ENCODE peak calls at places on chromosomes 4 and X, in nine cellular contexts. F is HFFc6; P is stimulated activated CD4-positive, alpha-beta T cell treated with anti-CD3 and anti-CD28 coated beads, Interleukin-15, amount 100 ng/mL, for 24 hours; R is nucleus accumbens; Z is EH; N is activated CD4-positive, alpha-beta T cell treated with anti-CD3 and anti-CD28 coated beads for 48 hours; K is amniotic stem cell; V is renal cortical epithelial cell; Q is DMS 273 treated with DMSO at 0.1 percent for 48 hours. B is an unnamed sample.

GRCh38 chr4:81564025-81564424 is 92.3 kb upstream of the RASGEF1B start:
- DNase-seq in F (no peak), P (no peak), R (no peak), Z (no peak), N (no peak), K (no peak), V (no peak), Q (no peak), B (no peak)

GRCh38 chr4:26909369-26909768 is 48.7 kb downstream of the STIM2 start:
- DNase-seq in F (no peak), P (no peak), R (no peak), Z (no peak), N (no peak), K (no peak), V (no peak), Q (no peak), B (no peak)

GRCh38 chr4:88526221-88526815 is 2.7 kb upstream of the PYURF start:
- DNase-seq in F (peak; percentile 22), P (no peak), R (no peak), Z (peak; percentile 41), N (no peak), K (no peak), V (peak; percentile 45), Q (no peak), B (peak; percentile 30)

GRCh38 chr4:44070843-44071242 is 377.8 kb downstream of the KCTD8 start:
- DNase-seq in F (no peak), P (no peak), R (no peak), Z (no peak), N (no peak), K (no peak), V (no peak), Q (no peak), B (no peak)

GRCh38 chr4:46886711-46887110 is 22.3 kb downstream of the COX7B2 start:
- DNase-seq in F (no peak), P (no peak), R (no peak), Z (no peak), N (no peak), K (no peak), V (peak; percentile 18), Q (no peak), B (peak; percentile 22)

GRCh38 chr4:128287159-128287870 is at the start of gene PGRMC2:
- DNase-seq in F (peak; percentile 17), P (no peak), R (no peak), Z (peak; percentile 53), N (no peak), K (no peak), V (no peak), Q (no peak), B (no peak)

GRCh38 chrX:48972214-48973164 is 845 bp upstream of the KCND1 start:
- DNase-seq in F (peak; percentile 33), P (peak; percentile 49), R (peak; percentile 23), Z (peak; percentile 61), N (peak; percentile 37), K (no peak), V (peak; percentile 33), Q (no peak), B (peak; percentile 42)

GRCh38 chr4:105345358-105345757 is 128.5 kb downstream of the PPA2 start:
- DNase-seq in F (no peak), P (no peak), R (no peak), Z (no peak), N (no peak), K (no peak), V (no peak), Q (no peak), B (no peak)

GRCh38 chrX:16786791-16787735 is 797 bp downstream of the TXLNG start:
- DNase-seq in F (peak; percentile 0), P (peak; percentile 51), R (peak; percentile 42), Z (peak; percentile 9), N (peak; percentile 49), K (no peak), V (no peak), Q (no peak), B (no peak)

GRCh38 chr4:114860791-114861190 is 252.6 kb downstream of the NDST4 start:
- DNase-seq in F (no peak), P (no peak), R (no peak), Z (no peak), N (no peak), K (no peak), V (peak; percentile 76), Q (no peak), B (no peak)

GRCh38 chr4:186643501-186644315 is 79.9 kb downstream of the FAT1 start:
- DNase-seq in F (peak; percentile 66), P (no peak), R (no peak), Z (peak; percentile 66), N (no peak), K (peak; percentile 16), V (peak; percentile 99), Q (no peak), B (peak; percentile 77)

GRCh38 chr4:187184513-187184912 is 460.9 kb upstream of the FAT1 start:
- DNase-seq in F (no peak), P (no peak), R (no peak), Z (no peak), N (no peak), K (no peak), V (peak; percentile 95), Q (no peak), B (no peak)

GRCh38 chr4:156962551-156962974 is 9.0 kb downstream of the PDGFC start:
- DNase-seq in F (peak; percentile 93), P (no peak), R (no peak), Z (peak; percentile 92), N (no peak), K (no peak), V (peak; percentile 90), Q (no peak), B (no peak)

GRCh38 chr4:105135746-105136145 is 10.9 kb upstream of the TET2 start:
- DNase-seq in F (no peak), P (no peak), R (no peak), Z (peak; percentile 51), N (no peak), K (no peak), V (no peak), Q (no peak), B (no peak)

GRCh38 chr4:110091426-110091825 is 107.0 kb downstream of the ELOVL6 start:
- DNase-seq in F (peak; percentile 67), P (no peak), R (no peak), Z (peak; percentile 75), N (no peak), K (no peak), V (peak; percentile 61), Q (no peak), B (peak; percentile 81)

GRCh38 chr4:170589597-170590191 is 499.9 kb upstream of the AADAT start:
- DNase-seq in F (no peak), P (no peak), R (no peak), Z (peak; percentile 10), N (no peak), K (no peak), V (peak; percentile 44), Q (peak; percentile 3), B (peak; percentile 56)

GRCh38 chrX:10110984-10111363 is 45.8 kb upstream of the CLCN4 start:
- DNase-seq in F (no peak), P (peak; percentile 74), R (no peak), Z (peak; percentile 19), N (peak; percentile 73), K (no peak), V (no peak), Q (no peak), B (no peak)

GRCh38 chr4:56247646-56248045 is 139.6 kb downstream of the AASDH start:
- DNase-seq in F (no peak), P (no peak), R (no peak), Z (no peak), N (no peak), K (no peak), V (peak; percentile 7), Q (no peak), B (no peak)